ENCODE peak calls at places on chromosomes 3 and 15, in eight cellular contexts. D is tibial artery, A is Caco-2, T is AG04450, K is brain microvascular endothelial cell, E is OCI-LY7, R is left ventricle myocardium inferior, V is IMR-90. M is an unnamed sample.

GRCh38 chr3:135084404-135084803 is 289.3 kb downstream of the EPHB1 start:
- DNase-seq in E (no peak), K (no peak), A (no peak), R (no peak), D (no peak), V (no peak), T (no peak), M (no peak)

GRCh38 chr3:44913868-44914468 is 39.6 kb downstream of the TGM4 start:
- DNase-seq in T (peak), K (peak), E (peak), V (peak), R (peak), A (peak), D (peak), M (no peak)

GRCh38 chr15:84911879-84912660 is 27.6 kb downstream of the SLC28A1 start:
- DNase-seq in A (no peak), R (peak), E (no peak), T (peak), D (peak), V (peak), K (peak), M (no peak)

GRCh38 chr3:171981271-171981605 is 58.1 kb upstream of the FNDC3B start:
- DNase-seq in R (no peak), D (no peak), V (no peak), T (no peak), K (no peak), E (no peak), A (no peak), M (no peak)

GRCh38 chr3:66480666-66481065 is 20.2 kb downstream of the LRIG1 start:
- DNase-seq in A (no peak), V (peak), D (no peak), T (no peak), E (peak), K (no peak), R (no peak), M (no peak)

GRCh38 chr15:70856884-70857546 is 3.1 kb upstream of the LARP6 start:
- DNase-seq in V (peak), R (peak), A (no peak), T (peak), K (peak), E (no peak), D (peak), M (no peak)

GRCh38 chr3:188686319-188686718 is 485.5 kb upstream of the TPRG1 start:
- DNase-seq in D (no peak), E (no peak), V (no peak), K (no peak), A (no peak), T (no peak), R (no peak), M (no peak)

GRCh38 chr15:78105541-78106241 is 13.3 kb downstream of the SH2D7 start:
- DNase-seq in K (peak), R (no peak), D (no peak), A (no peak), V (peak), T (no peak), E (no peak), M (no peak)

GRCh38 chr3:86815880-86816279 is 175.1 kb downstream of the VGLL3 start:
- DNase-seq in A (no peak), V (no peak), E (no peak), D (no peak), T (no peak), K (no peak), R (no peak), M (no peak)

GRCh38 chr3:139202226-139202958 is 141.4 kb upstream of the MRPS22 start:
- DNase-seq in D (no peak), V (no peak), A (peak), E (peak), T (no peak), R (no peak), K (no peak), M (peak)

GRCh38 chr15:40843183-40843884 is 514 bp upstream of the SPINT1 start:
- DNase-seq in E (no peak), T (no peak), D (no peak), A (no peak), V (no peak), R (no peak), K (no peak), M (no peak)

GRCh38 chr15:34336947-34337556 is 529 bp downstream of the SLC12A6 start:
- DNase-seq in D (no peak), E (peak), A (no peak), T (no peak), K (no peak), V (no peak), R (no peak), M (no peak)

GRCh38 chr3:17808994-17809393 is 66.6 kb upstream of the TBC1D5 start:
- DNase-seq in E (no peak), D (no peak), R (no peak), T (no peak), V (peak), A (no peak), K (peak), M (no peak)

GRCh38 chr3:180656406-180656805 is 22.9 kb downstream of the CCDC39 start:
- DNase-seq in A (no peak), V (no peak), E (no peak), K (no peak), R (no peak), D (no peak), T (no peak), M (no peak)

GRCh38 chr15:33735637-33736247 is 232.6 kb upstream of the CHRM5 start:
- DNase-seq in D (no peak), E (peak), K (no peak), V (peak), T (no peak), A (no peak), R (no peak), M (no peak)

GRCh38 chr3:174949523-174949922 is 90.4 kb downstream of the NAALADL2 start:
- DNase-seq in V (peak), T (peak), E (no peak), K (peak), D (no peak), R (no peak), A (no peak), M (no peak)

GRCh38 chr3:100089802-100090668 is 24.3 kb downstream of the FILIP1L start:
- DNase-seq in E (no peak), V (peak), A (peak), T (peak), K (peak), R (no peak), D (no peak), M (no peak)

GRCh38 chr15:93072440-93073394 is 16.3 kb downstream of the RGMA start:
- DNase-seq in T (no peak), A (peak), V (peak), E (no peak), K (peak), D (peak), R (peak), M (no peak)

GRCh38 chr15:99180287-99180962 is 69.0 kb downstream of the TTC23 start:
- DNase-seq in R (no peak), V (no peak), K (no peak), D (no peak), E (no peak), A (no peak), T (no peak), M (no peak)

GRCh38 chr15:62068787-62069170 is 2.0 kb downstream of the C2CD4A start:
- DNase-seq in D (no peak), R (no peak), V (no peak), K (no peak), A (no peak), E (no peak), T (no peak), M (no peak)

GRCh38 chr3:101825904-101826445 is 23.3 kb upstream of the NFKBIZ start:
- DNase-seq in R (no peak), E (no peak), K (no peak), V (peak), D (no peak), T (no peak), A (no peak), M (no peak)

GRCh38 chr3:101828289-101828688 is 21.0 kb upstream of the NFKBIZ start:
- DNase-seq in V (no peak), T (no peak), E (no peak), A (no peak), K (no peak), R (no peak), D (no peak), M (no peak)

GRCh38 chr3:101827211-101828174 is 21.8 kb upstream of the NFKBIZ start:
- DNase-seq in V (peak), R (peak), T (no peak), E (peak), A (peak), K (peak), D (peak), M (peak)

GRCh38 chr3:101829878-101830277 is 19.4 kb upstream of the NFKBIZ start:
- DNase-seq in R (no peak), E (no peak), T (no peak), V (no peak), K (no peak), A (no peak), D (no peak), M (no peak)

DNA sequence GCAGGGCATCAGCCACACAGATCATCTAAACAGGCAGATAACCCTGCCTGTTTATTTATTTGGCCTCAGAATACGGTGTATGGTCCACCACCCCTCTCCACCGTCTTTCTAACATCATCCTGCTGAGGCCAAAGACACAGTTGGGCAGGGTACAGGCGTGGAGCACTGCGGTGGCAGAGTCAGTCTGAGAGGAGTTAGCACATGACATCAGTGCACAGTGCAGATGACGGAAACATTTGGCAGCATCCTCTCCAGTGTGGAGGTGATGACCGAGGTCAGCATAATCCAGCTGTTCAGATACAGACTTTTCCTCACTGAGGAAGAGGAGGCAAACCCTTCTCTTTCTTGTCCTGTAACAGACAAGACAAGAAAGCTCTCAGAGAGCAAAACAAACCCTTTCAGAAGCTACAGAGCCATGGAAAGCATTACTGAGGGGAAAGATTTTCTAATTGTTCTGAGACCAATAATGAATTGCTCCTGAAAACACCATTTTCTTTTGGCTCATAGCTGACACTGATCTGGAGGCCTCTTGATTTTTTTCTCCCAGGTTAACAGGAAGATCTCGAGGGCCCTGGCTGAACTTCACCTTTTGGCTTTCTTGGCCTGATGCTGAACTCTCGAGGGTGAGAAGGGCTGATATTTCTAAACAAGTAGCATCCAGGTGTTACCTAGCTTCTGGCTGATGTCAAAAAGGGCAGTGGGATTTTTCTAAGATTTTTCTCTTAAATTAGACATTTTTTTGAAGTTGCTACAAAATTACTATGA is 20.1 kb upstream of the NFKBIZ start:
- DNase-seq in R (peak), T (no peak), A (no peak), E (peak), K (peak), D (peak), V (peak), M (no peak)
- H3K4me3 ChIP-seq in R (peak), T (peak), A (no peak), E (peak), K (peak), D (peak), V (peak), M (peak)

GRCh38 chr15:79674124-79674465 is 222.7 kb downstream of the MTHFS start:
- DNase-seq in T (no peak), V (no peak), D (no peak), A (no peak), R (no peak), K (no peak), E (no peak), M (no peak)

GRCh38 chr15:79676621-79677020 is 220.2 kb downstream of the MTHFS start:
- DNase-seq in R (no peak), K (no peak), E (no peak), T (no peak), D (no peak), A (no peak), V (no peak), M (no peak)

GRCh38 chr15:79675982-79676381 is 220.8 kb downstream of the MTHFS start:
- DNase-seq in A (no peak), T (no peak), R (no peak), K (no peak), V (no peak), E (no peak), D (no peak), M (no peak)

GRCh38 chr15:79678032-79678701 is 218.6 kb downstream of the MTHFS start:
- DNase-seq in T (no peak), V (no peak), A (no peak), E (no peak), R (no peak), K (no peak), D (no peak), M (no peak)

DNA sequence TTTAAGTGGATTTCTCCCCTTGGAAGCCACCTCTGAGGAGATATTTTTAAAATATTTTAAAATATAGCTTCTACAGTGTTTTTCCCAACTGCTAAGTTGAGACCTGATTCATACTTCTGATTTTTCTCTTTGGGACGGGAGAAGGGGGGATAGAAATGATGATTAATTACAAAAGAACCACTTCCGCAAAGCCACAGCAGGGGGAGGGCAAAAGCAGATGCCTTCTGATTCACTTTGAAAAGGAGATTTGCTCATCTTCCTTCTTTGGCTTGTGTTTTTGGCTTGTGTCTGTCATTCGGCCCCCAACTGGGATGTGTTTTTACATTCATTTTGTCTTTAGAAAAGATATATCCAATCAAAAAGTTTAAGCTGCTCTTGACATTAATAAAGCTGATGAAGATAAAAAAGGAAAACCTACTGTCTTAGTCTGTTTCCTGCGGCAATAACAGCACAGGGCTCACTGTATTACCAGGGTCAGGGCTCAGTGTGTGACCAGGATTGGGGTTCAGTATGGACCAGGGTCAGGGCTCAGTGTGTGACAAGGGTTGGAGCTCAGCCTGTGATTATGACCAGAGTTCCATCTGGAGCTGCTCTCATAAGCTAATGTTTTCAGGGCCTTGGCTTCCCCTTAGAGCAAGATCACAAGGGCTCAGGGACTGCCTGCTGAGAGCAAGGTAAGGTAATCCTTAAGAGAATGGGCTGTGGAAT is 223.2 kb downstream of the MTHFS start:
- DNase-seq in V (peak), T (no peak), R (no peak), E (no peak), K (peak), D (no peak), A (no peak), M (peak)
- TF ChIP-seq CTCF in V (no peak), T (peak), R (no peak), E (no peak), K (peak), D (no peak), A (no peak), M (no peak)

GRCh38 chr3:197800379-197800778 is 9.3 kb downstream of the LRCH3 start:
- DNase-seq in A (no peak), E (no peak), V (peak), D (no peak), K (no peak), R (no peak), T (no peak), M (no peak)

GRCh38 chr3:197796087-197796486 is 5.0 kb downstream of the LRCH3 start:
- DNase-seq in T (no peak), D (no peak), A (no peak), R (no peak), K (no peak), V (no peak), E (no peak), M (no peak)

GRCh38 chr3:197798863-197799262 is 7.8 kb downstream of the LRCH3 start:
- DNase-seq in T (no peak), E (no peak), K (no peak), D (no peak), R (no peak), V (no peak), A (no peak), M (no peak)

GRCh38 chr3:197802505-197803459 is 11.7 kb downstream of the LRCH3 start:
- DNase-seq in V (no peak), A (no peak), K (no peak), T (no peak), E (peak), D (no peak), R (no peak), M (no peak)

GRCh38 chr3:197801801-197802504 is 10.9 kb downstream of the LRCH3 start:
- DNase-seq in R (no peak), V (peak), E (peak), T (no peak), A (no peak), D (no peak), K (no peak), M (no peak)
- H3K4me3 ChIP-seq in R (no peak), V (no peak), E (no peak), T (no peak), A (no peak), D (no peak), K (no peak), M (no peak)

GRCh38 chr15:26945046-26945445 is 25.9 kb upstream of the GABRG3 start:
- DNase-seq in A (no peak), T (no peak), R (no peak), V (no peak), D (no peak), K (no peak), E (no peak), M (no peak)
- TF ChIP-seq CTCF in A (no peak), T (no peak), R (no peak), V (no peak), D (no peak), K (no peak), E (no peak), M (no peak)

GRCh38 chr15:55589297-55589696 is 1.2 kb upstream of the PYGO1 start:
- DNase-seq in R (no peak), T (no peak), D (no peak), A (no peak), V (no peak), K (no peak), E (no peak), M (no peak)
- H3K4me3 ChIP-seq in R (peak), T (peak), D (no peak), A (no peak), V (no peak), K (peak), E (no peak), M (no peak)

GRCh38 chr15:58724471-58724870 is 25.0 kb downstream of the ADAM10 start:
- DNase-seq in T (no peak), D (no peak), E (peak), R (no peak), V (peak), K (peak), A (no peak), M (peak)

GRCh38 chr15:58731756-58732535 is 17.6 kb downstream of the ADAM10 start:
- DNase-seq in R (no peak), V (peak), D (no peak), T (no peak), K (peak), E (no peak), A (no peak), M (no peak)

GRCh38 chr15:58732620-58733363 is 16.7 kb downstream of the ADAM10 start:
- DNase-seq in T (no peak), R (no peak), E (no peak), A (no peak), D (no peak), V (no peak), K (no peak), M (no peak)

DNA sequence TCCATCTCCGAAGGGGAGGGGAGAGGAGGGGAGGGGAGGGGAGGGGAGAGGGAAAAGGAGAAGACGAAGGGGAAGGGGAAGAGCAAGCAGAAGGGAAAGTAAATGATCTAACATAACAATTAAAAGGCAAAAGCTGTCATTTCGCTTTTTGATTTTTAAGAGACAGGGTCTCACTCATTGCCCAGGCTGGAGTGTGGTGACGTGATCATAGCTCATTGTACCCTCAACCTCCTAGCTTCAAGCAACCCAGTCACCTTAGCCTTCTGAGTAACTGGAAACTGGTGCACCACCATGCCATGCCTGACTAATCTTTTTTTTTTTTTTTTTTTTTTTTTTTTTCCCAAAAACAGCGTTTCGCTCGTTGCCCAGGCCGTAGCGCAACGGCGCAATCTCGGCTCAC is 22.6 kb downstream of the ADAM10 start:
- DNase-seq in R (no peak), T (no peak), K (no peak), A (no peak), V (no peak), D (no peak), E (peak), M (no peak)
- TF ChIP-seq CTCF in R (no peak), T (no peak), K (no peak), A (no peak), V (no peak), D (no peak), E (no peak), M (no peak)

DNA sequence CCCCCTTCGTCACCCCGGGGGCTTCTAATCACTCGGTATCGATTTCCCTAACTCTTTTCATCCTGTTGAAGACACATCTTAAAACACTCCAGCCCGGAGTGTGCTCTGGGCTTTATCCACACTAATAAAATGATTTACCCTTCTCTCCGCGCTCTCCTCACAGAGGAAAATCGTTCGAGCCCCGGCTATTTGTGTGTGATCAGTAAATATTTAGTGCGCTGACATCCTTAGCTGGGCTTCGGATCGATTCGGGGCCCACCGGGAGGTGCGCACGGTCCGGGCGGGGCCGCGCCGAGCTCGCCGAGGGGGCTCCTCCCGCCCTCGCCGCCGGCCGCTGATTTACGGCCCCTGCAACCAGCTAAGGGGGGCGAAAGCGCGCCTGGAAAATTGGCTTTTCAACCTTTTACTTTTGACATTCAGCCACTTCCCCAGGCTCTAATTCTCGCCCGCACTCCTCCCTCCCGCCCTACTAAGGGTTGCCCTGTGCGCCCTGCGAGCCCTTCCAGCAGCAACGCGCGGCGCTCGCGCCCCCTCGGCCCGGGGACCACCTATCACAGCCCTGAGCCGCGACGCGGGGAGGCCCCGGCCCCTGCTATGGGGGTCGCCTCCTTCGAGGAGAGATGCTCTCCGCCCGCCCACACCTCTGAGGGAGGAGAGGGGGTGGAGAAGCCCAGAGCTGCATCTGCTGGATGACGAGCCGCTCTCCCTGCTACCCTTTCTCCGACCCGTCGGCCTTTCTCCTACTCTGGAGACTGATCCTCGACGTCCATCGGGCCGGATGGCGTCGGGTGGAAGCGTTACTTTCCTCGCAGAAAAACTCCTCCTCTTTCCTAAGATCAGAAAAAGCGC is 7.9 kb upstream of the NR2F2 start:
- DNase-seq in V (no peak), K (peak), R (no peak), E (no peak), A (no peak), D (peak), T (no peak), M (no peak)
- H3K4me3 ChIP-seq in V (no peak), K (peak), R (peak), E (no peak), A (no peak), D (peak), T (peak), M (no peak)

M was measured in GM12864.